ENCODE peak calls at places on chromosomes 6 and 20, in six cellular contexts. One of them, this sample, is unnamed.

GRCh38 chr6:24719125-24719931 is at the start of gene C6orf62:
- DNase-seq in MCF 10A: peak
- DNase-seq in foreskin fibroblast: peak
- DNase-seq in substantia nigra: peak
- DNase-seq in aorta: peak
- DNase-seq in pulmonary artery endothelial cell: no peak
- DNase-seq in this sample: peak

GRCh38 chr6:118667988-118668387 is 16.6 kb upstream of the CEP85L start:
- DNase-seq in MCF 10A: no peak
- DNase-seq in foreskin fibroblast: peak
- DNase-seq in substantia nigra: no peak
- DNase-seq in aorta: no peak
- DNase-seq in pulmonary artery endothelial cell: no peak
- DNase-seq in this sample: no peak

GRCh38 chr6:150201791-150202329 is 59.0 kb downstream of the PPP1R14C start:
- DNase-seq in MCF 10A: no peak
- DNase-seq in foreskin fibroblast: no peak
- DNase-seq in substantia nigra: no peak
- DNase-seq in aorta: peak
- DNase-seq in pulmonary artery endothelial cell: no peak
- DNase-seq in this sample: no peak

GRCh38 chr20:57192311-57192710 is 74.1 kb downstream of the BMP7 start:
- DNase-seq in MCF 10A: no peak
- DNase-seq in foreskin fibroblast: no peak
- DNase-seq in substantia nigra: no peak
- DNase-seq in aorta: no peak
- DNase-seq in pulmonary artery endothelial cell: no peak
- DNase-seq in this sample: no peak

GRCh38 chr6:68108243-68108835 is 526.7 kb upstream of the ADGRB3 start:
- DNase-seq in MCF 10A: peak
- DNase-seq in foreskin fibroblast: peak
- DNase-seq in substantia nigra: no peak
- DNase-seq in aorta: no peak
- DNase-seq in pulmonary artery endothelial cell: no peak
- DNase-seq in this sample: no peak

GRCh38 chr20:2108987-2109386 is 7.4 kb downstream of the STK35 start:
- DNase-seq in MCF 10A: peak
- DNase-seq in foreskin fibroblast: peak
- DNase-seq in substantia nigra: no peak
- DNase-seq in aorta: no peak
- DNase-seq in pulmonary artery endothelial cell: no peak
- DNase-seq in this sample: no peak

GRCh38 chr20:36768768-36769430 is 4.7 kb downstream of the DSN1 start:
- DNase-seq in MCF 10A: no peak
- DNase-seq in foreskin fibroblast: peak
- DNase-seq in substantia nigra: no peak
- DNase-seq in aorta: no peak
- DNase-seq in pulmonary artery endothelial cell: peak
- DNase-seq in this sample: no peak

GRCh38 chr20:50694379-50695143 is 3.2 kb upstream of the RIPOR3 start:
- DNase-seq in MCF 10A: no peak
- DNase-seq in foreskin fibroblast: peak
- DNase-seq in substantia nigra: no peak
- DNase-seq in aorta: no peak
- DNase-seq in pulmonary artery endothelial cell: no peak
- DNase-seq in this sample: peak

GRCh38 chr6:134956032-134956431 is 6.1 kb upstream of the ALDH8A1 start:
- DNase-seq in MCF 10A: no peak
- DNase-seq in foreskin fibroblast: no peak
- DNase-seq in substantia nigra: no peak
- DNase-seq in aorta: no peak
- DNase-seq in pulmonary artery endothelial cell: no peak
- DNase-seq in this sample: no peak

GRCh38 chr6:152723398-152723797 is 25.7 kb downstream of the MYCT1 start:
- DNase-seq in MCF 10A: peak
- DNase-seq in foreskin fibroblast: peak
- DNase-seq in substantia nigra: no peak
- DNase-seq in aorta: no peak
- DNase-seq in pulmonary artery endothelial cell: no peak
- DNase-seq in this sample: no peak